ENCODE peak calls at places on chromosomes 12 and 14, in four cellular contexts. T, O, D and F are unnamed samples. For H3K27me3 and H3K4me1, the result is how much of the 10 kb centered on the place peaks cover.

GRCh38 chr14:92014014-92014413 is 25.8 kb downstream of the TRIP11 start:
- DNase-seq in D (no peak), O (no peak), T (no peak), F (no peak)

GRCh38 chr12:93699271-93700141 is 22.3 kb downstream of the CRADD start:
- DNase-seq in T (no peak), D (no peak), O (peak), F (no peak)

GRCh38 chr12:3087758-3088157 is 10.6 kb downstream of the TSPAN9 start:
- DNase-seq in T (no peak), D (no peak), O (no peak), F (no peak)

GRCh38 chr14:100790785-100791667 is 34.9 kb upstream of the MEG3 start:
- DNase-seq in O (no peak), D (no peak), T (no peak), F (no peak)

GRCh38 chr12:2256915-2257314 is 204.1 kb downstream of the CACNA1C start:
- DNase-seq in T (no peak), O (no peak), D (no peak), F (no peak)

GRCh38 chr12:57591567-57592325 is 754 bp downstream of the PIP4K2C start:
- DNase-seq in T (no peak), D (peak), O (peak), F (no peak)

GRCh38 chr12:109423392-109423791 is 53.7 kb downstream of the KCTD10 start:
- DNase-seq in T (no peak), D (no peak), O (no peak), F (no peak)

GRCh38 chr14:80919622-80920021 is 21.9 kb downstream of the CEP128 start:
- DNase-seq in D (no peak), T (no peak), O (no peak), F (no peak)

GRCh38 chr12:49961993-49962764 is 507 bp downstream of the AQP5 start:
- DNase-seq in D (no peak), O (peak), T (no peak), F (no peak)

GRCh38 chr12:49959570-49960473 is 1.9 kb upstream of the AQP5 start:
- DNase-seq in T (no peak), O (peak), D (no peak), F (no peak)

GRCh38 chr12:49961111-49961922 is at the start of gene AQP5:
- DNase-seq in D (no peak), O (peak), T (no peak), F (no peak)

GRCh38 chr12:49962861-49963765 is 1.4 kb downstream of the AQP5 start:
- DNase-seq in D (peak), T (no peak), O (no peak), F (no peak)

GRCh38 chr12:49960474-49961110 is 1.1 kb upstream of the AQP5 start:
- DNase-seq in O (no peak), D (no peak), T (no peak), F (no peak)
- H3K27me3 ChIP-seq in O (half or more), D (under half), T (under half), F (under half)

GRCh38 chr12:121535150-121536057 is 45.4 kb downstream of the KDM2B start:
- DNase-seq in O (no peak), D (peak), T (no peak), F (no peak)
- H3K4me1 ChIP-seq in O (under half), D (under half), T (under half), F (under half)

DNA sequence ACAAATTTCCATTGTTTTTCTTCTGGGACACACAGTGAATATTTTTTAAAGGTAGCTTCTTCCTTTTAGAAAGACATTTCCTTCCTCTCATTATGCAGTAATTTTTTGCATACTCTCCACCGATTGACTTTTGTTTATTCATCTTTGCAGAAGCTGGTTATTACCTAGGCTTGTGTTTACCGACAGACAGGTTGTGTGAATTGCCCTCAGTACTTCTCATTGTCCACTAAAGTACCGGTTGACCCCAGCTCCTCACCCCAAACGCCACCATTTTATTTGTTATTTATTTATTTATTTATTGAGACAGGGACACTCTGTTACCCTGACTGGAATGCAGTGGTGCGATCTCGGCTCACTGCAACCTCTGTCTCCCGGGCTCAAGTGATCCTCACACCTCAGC is 63.4 kb upstream of the MYL2 start:
- DNase-seq in O (no peak), D (no peak), T (no peak), F (no peak)
- H3K27me3 ChIP-seq in O (under half), D (under half), T (under half), F (under half)

DNA sequence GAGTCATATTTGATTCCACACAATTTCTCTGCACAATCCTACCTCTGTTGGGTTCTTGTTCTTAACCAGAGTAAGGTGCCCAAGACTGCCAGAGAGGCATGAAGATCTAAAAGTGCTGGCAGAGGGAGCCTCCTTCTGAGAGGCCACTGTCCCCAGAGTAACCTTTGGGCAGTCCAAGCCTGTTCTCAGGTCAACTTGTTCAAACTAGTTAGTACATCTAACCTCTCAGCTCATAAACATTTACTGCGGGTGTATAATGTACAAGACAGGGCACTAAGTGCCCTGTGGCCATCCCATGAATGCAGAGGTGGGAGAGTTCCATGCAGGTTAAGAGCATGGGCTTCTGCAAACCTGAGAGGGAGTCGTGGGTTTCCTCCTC is 4.7 kb downstream of the VDR start:
- DNase-seq in O (no peak), D (peak), T (no peak), F (no peak)
- H3K4me1 ChIP-seq in O (under half), D (under half), T (under half), F (under half)

GRCh38 chr12:95986635-95987535 is 9.3 kb downstream of the HAL start:
- DNase-seq in D (no peak), T (no peak), O (peak), F (no peak)

GRCh38 chr12:95993907-95994306 is 2.2 kb downstream of the HAL start:
- DNase-seq in O (no peak), T (no peak), D (no peak), F (no peak)

GRCh38 chr12:95990136-95990535 is 6.0 kb downstream of the HAL start:
- DNase-seq in D (no peak), T (no peak), O (peak), F (no peak)

GRCh38 chr12:95988506-95989275 is 7.5 kb downstream of the HAL start:
- DNase-seq in D (no peak), O (no peak), T (no peak), F (no peak)

DNA sequence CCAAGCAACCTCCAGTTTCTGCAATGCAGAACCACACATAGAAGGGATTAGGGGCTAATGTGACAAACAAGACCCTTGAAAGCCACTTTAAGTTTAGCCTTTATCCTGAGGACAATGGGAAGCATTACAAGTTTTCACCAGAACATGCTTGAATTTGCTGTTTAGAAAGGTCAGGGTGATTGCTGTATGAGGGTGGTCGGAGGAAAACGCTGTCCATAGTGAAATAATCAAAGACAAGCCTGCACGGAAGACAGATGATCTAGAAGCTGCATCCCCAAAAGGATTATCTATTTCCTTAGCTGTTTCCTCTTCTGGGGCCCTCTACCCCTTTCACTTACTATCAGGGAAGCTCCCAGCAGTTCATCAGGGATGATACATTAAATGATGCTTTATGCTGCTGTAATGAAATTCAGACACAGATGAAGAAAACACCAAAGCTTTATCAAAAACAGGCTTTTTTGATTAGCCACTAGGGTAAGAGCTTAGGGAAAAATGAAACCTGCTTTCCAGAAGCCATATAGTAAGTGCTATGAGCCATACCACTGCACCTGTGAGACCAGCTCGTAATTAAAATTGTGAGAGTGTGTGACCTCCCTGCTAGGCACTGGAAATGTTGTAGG is 6.5 kb downstream of the HAL start:
- DNase-seq in O (no peak), T (no peak), D (no peak), F (no peak)
- H3K27me3 ChIP-seq in O (under half), T (under half), D (under half), F (under half)

GRCh38 chr12:6957741-6958608 is 6.8 kb downstream of the PTPN6 start:
- DNase-seq in D (no peak), T (no peak), O (no peak), F (no peak)

GRCh38 chr12:6960291-6961277 is 9.4 kb downstream of the PTPN6 start:
- DNase-seq in D (peak), O (no peak), T (no peak), F (no peak)

GRCh38 chr12:6957151-6957701 is 6.1 kb downstream of the PTPN6 start:
- DNase-seq in T (no peak), O (no peak), D (no peak), F (no peak)

GRCh38 chr12:6959376-6960290 is 8.5 kb downstream of the PTPN6 start:
- DNase-seq in D (no peak), T (no peak), O (no peak), F (no peak)

DNA sequence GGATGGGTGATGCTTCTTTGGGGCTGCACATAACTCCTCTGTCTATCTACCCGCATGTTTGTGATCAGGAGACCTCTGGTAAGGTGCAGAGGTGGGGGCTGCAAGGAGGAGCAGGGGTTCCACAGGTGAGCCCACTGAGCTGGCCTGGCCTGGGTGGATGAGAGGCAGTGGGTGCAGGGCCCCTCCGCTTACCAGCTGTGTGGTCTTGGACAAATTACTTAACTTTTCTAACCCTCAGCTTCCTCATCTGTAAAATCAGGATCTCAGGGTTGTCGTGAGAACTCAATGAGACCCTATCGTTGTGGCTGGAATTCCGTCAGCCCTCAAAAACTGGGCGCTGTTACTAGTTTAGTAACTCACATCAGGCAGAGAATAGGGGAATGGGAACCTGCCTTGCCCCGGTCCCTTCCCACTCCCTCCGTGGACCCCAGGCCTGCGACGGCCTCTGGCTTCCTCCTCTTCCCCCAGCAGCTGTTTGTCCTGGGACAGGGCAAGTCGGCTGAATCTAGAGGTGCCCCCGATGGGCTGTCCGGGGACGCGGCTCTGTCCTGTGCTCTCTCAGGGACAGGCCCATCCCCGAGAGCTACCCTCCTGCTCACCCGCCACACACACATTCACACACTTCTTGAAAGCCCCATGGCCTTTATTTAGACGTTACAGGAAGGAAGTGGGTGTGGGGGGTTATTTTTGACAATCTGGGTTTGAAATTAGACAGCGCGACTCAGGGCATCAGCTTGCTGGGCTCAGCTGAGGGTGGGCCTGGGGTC is 7.6 kb downstream of the PTPN6 start:
- DNase-seq in O (no peak), T (peak), D (peak), F (peak)
- H3K4me1 ChIP-seq in O (under half), T (half or more), D (under half), F (half or more)